ENCODE peak calls at places on chromosome 18, in five cellular contexts. S is A549, P is K562, V is HepG2, C is GM12878. E is an unnamed sample.

GRCh38 chr18:32507093-32507492 is 36.4 kb upstream of the GAREM1 start:
- DNase-seq in P (no peak), S (no peak), C (no peak), V (no peak), E (no peak)

GRCh38 chr18:76972838-76973237 is 150.5 kb downstream of the ZNF236 start:
- DNase-seq in V (no peak), C (no peak), S (no peak), P (no peak), E (no peak)

GRCh38 chr18:21672868-21673267 is 31.7 kb downstream of the ABHD3 start:
- DNase-seq in P (no peak), C (no peak), V (peak), S (peak), E (no peak)

GRCh38 chr18:79805926-79806487 is 8.3 kb downstream of the KCNG2 start:
- DNase-seq in V (no peak), C (no peak), P (no peak), S (no peak), E (no peak)

GRCh38 chr18:48799724-48800315 is 150.9 kb downstream of the SMAD7 start:
- DNase-seq in P (no peak), V (no peak), C (no peak), S (no peak), E (no peak)

GRCh38 chr18:69494841-69495240 is 94.2 kb downstream of the DOK6 start:
- DNase-seq in S (no peak), V (no peak), C (no peak), P (no peak), E (no peak)

GRCh38 chr18:76678248-76678647 is 144.1 kb upstream of the ZNF236 start:
- DNase-seq in C (no peak), P (no peak), V (no peak), S (no peak), E (no peak)

GRCh38 chr18:75065251-75066000 is 143.5 kb downstream of the PTGR3 start:
- DNase-seq in C (no peak), V (no peak), P (no peak), S (no peak), E (no peak)

GRCh38 chr18:11947214-11948119 is 33.8 kb upstream of the IMPA2 start:
- DNase-seq in C (peak), V (peak), P (peak), S (peak), E (peak)

GRCh38 chr18:45839415-45840395 is 14.2 kb downstream of the SIGLEC15 start:
- DNase-seq in S (peak), P (no peak), C (no peak), V (peak), E (peak)

GRCh38 chr18:9335255-9336045 is 877 bp downstream of the TWSG1 start:
- DNase-seq in V (no peak), P (no peak), C (no peak), S (no peak), E (no peak)

GRCh38 chr18:35618703-35619102 is 37.2 kb downstream of the GALNT1 start:
- DNase-seq in C (no peak), V (no peak), S (no peak), P (no peak), E (peak)

GRCh38 chr18:26307161-26307773 is 81.0 kb downstream of the TAF4B start:
- DNase-seq in V (peak), S (peak), P (peak), C (peak), E (peak)

GRCh38 chr18:22346342-22346967 is 71.3 kb downstream of the CTAGE1 start:
- DNase-seq in V (no peak), C (no peak), P (no peak), S (no peak), E (no peak)

GRCh38 chr18:79377187-79377891 is 18.4 kb upstream of the NFATC1 start:
- DNase-seq in P (no peak), C (no peak), S (no peak), V (no peak), E (no peak)

GRCh38 chr18:47680488-47680887 is 250.0 kb downstream of the SMAD2 start:
- DNase-seq in P (no peak), V (no peak), S (no peak), C (peak), E (no peak)

GRCh38 chr18:27605107-27605834 is 420.2 kb upstream of the CHST9 start:
- DNase-seq in V (peak), C (no peak), P (peak), S (peak), E (peak)

GRCh38 chr18:67426477-67426876 is 90.0 kb downstream of the DSEL start:
- DNase-seq in P (no peak), V (no peak), C (no peak), S (no peak), E (no peak)

GRCh38 chr18:9711361-9712129 is 3.4 kb downstream of the RAB31 start:
- DNase-seq in S (no peak), V (no peak), C (peak), P (no peak), E (no peak)

GRCh38 chr18:70022636-70023035 is 75.0 kb upstream of the CD226 start:
- DNase-seq in C (no peak), S (no peak), P (no peak), V (no peak), E (no peak)

GRCh38 chr18:10453885-10454772 is at the start of gene APCDD1:
- DNase-seq in V (peak), P (no peak), S (no peak), C (no peak), E (peak)

GRCh38 chr18:57801379-57802165 is 1.5 kb downstream of the ATP8B1 start:
- DNase-seq in V (no peak), C (no peak), P (no peak), S (no peak), E (peak)

GRCh38 chr18:57780318-57781127 is 22.6 kb downstream of the ATP8B1 start:
- DNase-seq in S (peak), V (no peak), C (peak), P (peak), E (no peak)

GRCh38 chr18:48342588-48342987 is 66.6 kb downstream of the ZBTB7C start:
- DNase-seq in S (no peak), C (no peak), P (no peak), V (no peak), E (no peak)

GRCh38 chr18:2961828-2962227 is 51.1 kb downstream of the LPIN2 start:
- DNase-seq in S (no peak), P (no peak), V (no peak), C (no peak), E (no peak)

GRCh38 chr18:13614701-13615288 is 111.6 kb downstream of the FAM210A start:
- DNase-seq in V (no peak), C (no peak), P (no peak), S (no peak), E (no peak)
- TF ChIP-seq JUNB in V (no peak), C (no peak), P (no peak), S (no peak), E (no peak)

GRCh38 chr18:72543362-72544055 is 633 bp downstream of the CBLN2 start:
- DNase-seq in V (no peak), P (no peak), S (no peak), C (no peak), E (peak)

GRCh38 chr18:72542993-72543361 is 1.2 kb downstream of the CBLN2 start:
- DNase-seq in C (no peak), S (no peak), V (no peak), P (no peak), E (peak)

GRCh38 chr18:72539861-72540260 is 4.3 kb downstream of the CBLN2 start:
- DNase-seq in S (no peak), C (no peak), P (no peak), V (no peak), E (no peak)

GRCh38 chr18:72544092-72544886 is at the start of gene CBLN2:
- DNase-seq in V (peak), C (no peak), P (peak), S (peak), E (peak)

GRCh38 chr18:72541871-72542690 is 2.1 kb downstream of the CBLN2 start:
- DNase-seq in P (no peak), C (no peak), V (no peak), S (no peak), E (peak)
- TF ChIP-seq CTCF in P (no peak), C (no peak), V (no peak), S (no peak), E (peak)

DNA sequence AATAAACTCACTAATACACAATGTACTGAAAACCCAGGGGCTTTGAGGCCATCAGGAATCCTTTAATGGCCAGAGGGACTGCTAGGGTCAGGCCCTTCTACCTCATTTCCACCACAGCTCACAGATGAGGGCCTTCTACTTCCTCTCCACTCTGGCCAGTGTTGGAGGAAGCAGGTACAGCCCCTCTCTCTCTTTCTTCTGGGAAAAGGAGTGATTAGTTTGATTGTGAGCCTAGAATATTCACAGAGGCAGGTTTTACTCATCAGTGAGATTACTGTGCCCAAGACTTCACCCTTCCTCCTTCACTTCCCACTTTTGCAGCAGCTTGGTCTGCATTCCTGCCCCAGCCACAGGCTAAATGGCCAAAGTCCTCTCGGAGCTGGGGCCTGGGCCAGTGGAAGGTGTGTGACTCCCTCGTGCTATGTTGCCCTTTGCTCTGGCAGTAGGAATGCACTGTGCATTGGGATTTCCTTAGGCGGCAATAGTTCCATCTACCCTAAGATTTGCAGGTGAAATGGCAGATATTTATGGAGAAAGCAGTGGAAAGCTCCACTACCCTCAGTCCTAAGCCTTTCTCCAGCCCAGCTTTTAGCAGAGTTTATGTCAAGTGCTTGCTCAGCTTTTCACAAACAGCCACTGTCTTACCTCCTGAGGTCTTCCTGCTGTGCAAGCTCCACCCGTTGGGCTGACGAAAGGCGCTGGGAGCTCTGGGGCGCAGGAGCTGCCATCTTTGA is 36.2 kb upstream of the YES1 start:
- DNase-seq in C (no peak), S (peak), P (no peak), V (peak), E (no peak)
- TF ChIP-seq JUNB in C (no peak), S (no peak), P (no peak), V (peak), E (no peak)

GRCh38 chr18:14976736-14977430 is 228.9 kb downstream of the ANKRD30B start:
- DNase-seq in S (no peak), C (no peak), P (no peak), V (no peak), E (no peak)
- TF ChIP-seq CTCF in S (no peak), C (no peak), P (no peak), V (no peak), E (no peak)

GRCh38 chr18:56489901-56490300 is 148.5 kb downstream of the TXNL1 start:
- DNase-seq in C (no peak), V (no peak), P (no peak), S (no peak), E (no peak)
- TF ChIP-seq JUNB in C (no peak), V (no peak), P (no peak), S (no peak), E (no peak)

GRCh38 chr18:36867056-36867455 is 38.1 kb downstream of the KIAA1328 start:
- DNase-seq in V (no peak), S (no peak), C (no peak), P (no peak), E (no peak)

GRCh38 chr18:36871801-36872200 is 42.9 kb downstream of the KIAA1328 start:
- DNase-seq in P (no peak), S (no peak), C (no peak), V (no peak), E (peak)

DNA sequence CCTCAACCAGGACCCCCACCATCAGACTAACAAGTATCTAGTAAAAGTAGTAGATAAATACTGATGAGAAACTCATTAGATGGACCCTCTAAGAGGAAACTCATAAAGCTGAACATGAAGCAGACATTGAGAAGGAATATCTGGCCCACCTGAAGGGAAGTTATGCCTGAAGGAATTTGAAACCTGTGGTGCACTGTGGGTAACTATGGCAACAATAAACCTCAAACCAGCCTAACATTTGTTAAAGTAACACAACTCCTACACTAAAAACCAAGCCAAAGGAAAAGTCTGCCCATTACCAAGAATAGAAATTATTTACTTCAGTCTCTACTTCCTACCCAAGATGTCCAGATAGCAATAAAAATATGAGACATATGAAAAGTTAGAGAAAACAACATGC is 43.4 kb downstream of the KIAA1328 start:
- DNase-seq in C (no peak), P (no peak), S (no peak), V (no peak), E (peak)
- TF ChIP-seq CTCF in C (no peak), P (no peak), S (no peak), V (no peak), E (no peak)

DNA sequence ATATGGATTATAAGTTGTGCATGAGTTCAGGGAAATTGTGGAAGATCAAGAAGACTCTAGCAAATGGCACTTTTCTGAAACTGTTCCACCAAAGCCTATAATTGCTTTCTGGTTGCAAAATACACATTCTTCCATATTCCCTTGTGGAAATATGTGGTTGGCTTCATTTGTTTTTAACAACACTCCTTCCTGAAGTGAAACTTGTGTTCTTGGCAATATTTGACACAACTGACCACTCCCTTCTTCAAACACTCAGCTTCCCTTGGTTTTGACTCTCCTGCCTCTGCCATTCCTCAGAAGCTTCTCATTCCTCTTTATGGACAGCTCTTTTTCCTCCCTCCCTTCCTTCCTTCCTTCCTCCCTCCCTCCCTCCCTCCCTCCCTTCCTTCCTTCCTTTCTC is 192.3 kb downstream of the PMAIP1 start:
- DNase-seq in C (no peak), P (no peak), V (no peak), S (no peak), E (no peak)
- TF ChIP-seq JUNB in C (no peak), P (no peak), V (no peak), S (no peak), E (no peak)

GRCh38 chr18:61893971-61894750 is 1.4 kb upstream of the RNF152 start:
- DNase-seq in P (peak), C (no peak), V (peak), S (peak), E (peak)
- TF ChIP-seq CTCF in P (no peak), C (peak), V (peak), S (no peak), E (no peak)